ENCODE peak calls at places on chromosomes 13 and 19, in four cellular contexts. T is GM12878, X is HepG2, P is K562. N is an unnamed sample.

GRCh38 chr19:279656-280055 is 11.5 kb downstream of the PLPP2 start:
- DNase-seq in T (no peak), X (no peak), P (no peak), N (no peak)

GRCh38 chr19:43984687-43985000 is 656 bp downstream of the ZNF155 start:
- DNase-seq in T (no peak), X (no peak), P (no peak), N (no peak)

GRCh38 chr13:111914241-111915103 is 152.5 kb upstream of the SOX1 start:
- DNase-seq in T (no peak), X (no peak), P (no peak), N (no peak)

GRCh38 chr19:5171711-5172110 is 168.9 kb downstream of the PTPRS start:
- DNase-seq in T (no peak), X (peak), P (no peak), N (no peak)

GRCh38 chr19:44576843-44577565 is 36.4 kb upstream of the IGSF23 start:
- DNase-seq in T (no peak), X (peak), P (peak), N (peak)

GRCh38 chr19:27741236-27741635 is 1471.7 kb downstream of the UQCRFS1 start:
- DNase-seq in T (no peak), X (no peak), P (no peak), N (no peak)

GRCh38 chr13:62432295-62432694 is 1016.6 kb upstream of the PCDH20 start:
- DNase-seq in T (no peak), X (no peak), P (no peak), N (no peak)

GRCh38 chr19:32407004-32407992 is 1.7 kb downstream of the DPY19L3 start:
- DNase-seq in T (no peak), X (peak), P (peak), N (no peak)

GRCh38 chr13:49791214-49791752 is 1.2 kb downstream of the KPNA3 start:
- DNase-seq in T (peak), X (peak), P (no peak), N (no peak)

GRCh38 chr19:41993612-41994483 is at the start of gene ATP1A3:
- DNase-seq in T (no peak), X (no peak), P (peak), N (peak)

GRCh38 chr19:51020988-51021651 is 1.6 kb upstream of the KLK10 start:
- DNase-seq in T (no peak), X (peak), P (peak), N (peak)

GRCh38 chr19:45333609-45334303 is 6.8 kb upstream of the KLC3 start:
- DNase-seq in T (no peak), X (no peak), P (no peak), N (no peak)

GRCh38 chr13:102709536-102709935 is 14.7 kb upstream of the METTL21C start:
- DNase-seq in T (no peak), X (no peak), P (no peak), N (no peak)

DNA sequence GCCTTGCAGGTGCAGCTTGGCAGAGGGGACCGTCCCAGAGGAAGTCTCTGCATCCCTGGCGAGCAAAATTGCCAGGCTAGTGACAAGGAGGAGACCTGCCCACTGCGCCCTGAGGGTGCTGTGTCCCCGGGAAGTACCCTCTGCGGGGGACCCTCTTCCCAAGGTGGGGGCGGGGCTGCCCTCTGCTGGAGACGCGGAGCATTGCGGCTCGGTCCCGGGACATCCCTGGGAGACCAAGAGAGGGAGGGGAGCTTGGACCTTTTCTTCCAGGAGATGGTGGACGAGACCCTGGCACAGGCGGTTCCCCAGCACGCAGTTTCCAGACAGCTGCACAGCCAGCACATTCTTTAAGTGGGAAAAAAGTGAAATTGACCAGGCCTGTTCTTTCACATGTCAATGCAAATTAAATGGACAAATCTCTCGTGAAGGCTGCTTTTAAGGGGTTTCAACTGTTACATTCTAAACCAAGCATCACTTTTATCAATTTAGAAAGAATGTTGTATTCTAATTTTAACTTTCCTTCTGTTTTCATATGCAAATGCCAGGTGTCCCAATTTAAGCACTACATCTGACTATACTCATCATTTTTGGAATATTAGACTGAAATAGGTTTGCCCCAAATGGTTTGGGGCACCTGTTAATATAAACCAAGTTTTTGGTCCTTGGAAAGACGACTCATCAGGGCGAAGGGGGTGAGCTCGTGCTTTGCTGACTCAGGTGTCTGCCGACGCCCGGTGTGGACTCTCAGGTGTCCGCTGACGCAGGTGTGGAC is 60.7 kb downstream of the MCF2L start:
- DNase-seq in T (no peak), X (peak), P (peak), N (peak)
- TF ChIP-seq FOXK2 in T (no peak), X (no peak), P (no peak), N (no peak)

GRCh38 chr13:99062593-99062992 is 84.7 kb upstream of the DOCK9 start:
- DNase-seq in T (no peak), X (no peak), P (no peak), N (no peak)
- TF ChIP-seq TARDBP in T (no peak), X (no peak), P (no peak), N (no peak)

GRCh38 chr13:36919206-36919832 is 719 bp downstream of the SMAD9 start:
- DNase-seq in T (no peak), X (peak), P (peak), N (peak)

GRCh38 chr13:36920612-36921185 is 661 bp upstream of the SMAD9 start:
- DNase-seq in T (no peak), X (no peak), P (no peak), N (no peak)

GRCh38 chr13:36919833-36920611 is at the start of gene SMAD9:
- DNase-seq in T (no peak), X (peak), P (peak), N (peak)

GRCh38 chr13:36915891-36916640 is 4.0 kb downstream of the SMAD9 start:
- DNase-seq in T (no peak), X (no peak), P (no peak), N (no peak)

GRCh38 chr13:36918246-36919060 is 1.6 kb downstream of the SMAD9 start:
- DNase-seq in T (no peak), X (no peak), P (no peak), N (no peak)
- TF ChIP-seq BHLHE40 in T (no peak), X (no peak), P (no peak), N (no peak)

GRCh38 chr19:31114585-31114984 is 234.7 kb downstream of the TSHZ3 start:
- DNase-seq in T (no peak), X (no peak), P (no peak), N (no peak)
- TF ChIP-seq FOXK2 in T (no peak), X (no peak), P (no peak), N (no peak)

DNA sequence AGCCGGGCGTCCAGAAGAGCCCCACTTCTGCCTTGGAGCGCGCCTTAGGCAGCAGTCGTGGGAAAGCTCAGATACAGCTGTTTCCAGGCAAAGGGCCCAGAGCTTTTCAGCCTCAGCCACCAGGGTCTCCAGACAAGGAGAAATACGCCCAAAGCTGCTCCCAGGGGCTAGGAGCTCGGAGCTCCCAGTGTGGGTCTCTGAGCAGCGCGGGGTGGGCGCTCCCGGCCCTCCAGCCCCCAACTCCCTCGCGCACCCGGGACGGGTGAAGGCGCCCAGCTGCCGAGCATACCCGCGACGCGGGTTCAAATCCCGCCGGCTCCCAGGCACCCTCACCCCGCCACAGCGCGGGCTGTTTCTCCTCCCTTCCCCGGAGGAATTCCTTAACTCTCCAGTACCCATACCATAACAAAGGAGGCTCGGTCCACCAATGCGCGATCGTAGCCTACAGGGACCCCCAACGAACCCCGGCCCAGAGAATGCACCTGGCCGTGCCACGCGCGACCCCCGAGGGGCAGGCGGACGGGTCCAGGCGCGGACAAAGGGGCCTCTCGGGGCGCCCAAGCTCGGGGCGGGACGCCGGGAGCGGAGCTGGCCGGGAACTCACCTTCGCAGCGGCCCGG is 507 bp downstream of the COL4A1 start:
- DNase-seq in T (no peak), X (no peak), P (no peak), N (no peak)
- TF ChIP-seq TARDBP in T (no peak), X (no peak), P (no peak), N (no peak)

GRCh38 chr19:38597075-38597474 is 20.7 kb downstream of the MAP4K1 start:
- DNase-seq in T (no peak), X (no peak), P (peak), N (no peak)

GRCh38 chr19:38596057-38596981 is 21.4 kb downstream of the MAP4K1 start:
- DNase-seq in T (no peak), X (peak), P (peak), N (peak)

DNA sequence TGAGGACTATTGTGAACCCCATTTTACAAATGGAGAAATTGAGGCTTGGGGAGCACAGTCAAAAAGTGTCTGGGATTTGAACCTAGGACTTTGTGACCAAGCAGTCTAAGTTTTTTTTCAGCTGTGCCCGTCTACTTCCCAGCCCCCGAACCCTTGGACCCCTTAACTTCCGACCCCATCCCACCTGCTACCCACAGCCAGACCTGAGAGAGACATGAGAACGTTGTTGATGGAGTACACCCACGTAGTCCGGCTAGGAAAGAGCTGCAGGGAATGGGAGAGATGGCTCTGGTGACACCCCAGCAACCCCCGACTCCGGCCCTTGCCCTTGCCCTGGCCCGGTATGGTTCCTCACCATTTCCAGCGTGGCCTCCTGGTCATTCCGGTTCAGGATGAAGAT is 18.0 kb downstream of the MAP4K1 start:
- DNase-seq in T (no peak), X (no peak), P (no peak), N (no peak)
- TF ChIP-seq BHLHE40 in T (no peak), X (no peak), P (no peak), N (no peak)

N was measured in HEK293T.